ENCODE peak calls at places on chromosomes 4 and X, in four cellular contexts. C is lower lobe of right lung, X is IMR-90, H is colonic mucosa. W is an unnamed sample. For H3K4me1, the result is how much of the 10 kb centered on the place peaks cover.

GRCh38 chr4:8699479-8700145 is 107.0 kb downstream of the CPZ start:
- DNase-seq in C (no peak), X (no peak), H (no peak), W (peak)

GRCh38 chrX:74015379-74016019 is 288.5 kb upstream of the ZCCHC13 start:
- DNase-seq in C (no peak), X (peak), H (peak), W (peak)

GRCh38 chrX:1444896-1445480 is 7.7 kb downstream of the ASMTL start:
- DNase-seq in C (peak), X (no peak), H (no peak), W (no peak)

GRCh38 chrX:125744914-125745313 is 421.2 kb downstream of the DCAF12L2 start:
- DNase-seq in C (no peak), X (no peak), H (no peak), W (no peak)

GRCh38 chr4:48275247-48275646 is 5.6 kb upstream of the TEC start:
- DNase-seq in C (no peak), X (peak), H (no peak), W (no peak)

GRCh38 chrX:111124418-111124817 is 28.4 kb downstream of the PAK3 start:
- DNase-seq in C (no peak), X (no peak), H (no peak), W (no peak)

GRCh38 chr4:71814433-71814832 is 30.6 kb upstream of the GC start:
- DNase-seq in C (no peak), X (no peak), H (no peak), W (no peak)

GRCh38 chr4:177573487-177573886 is 131.2 kb upstream of the AGA start:
- DNase-seq in C (no peak), X (peak), H (no peak), W (no peak)

GRCh38 chrX:106921637-106922036 is 1.4 kb downstream of the CLDN2 start:
- DNase-seq in C (no peak), X (no peak), H (no peak), W (no peak)

GRCh38 chr4:109977854-109978501 is 65.3 kb downstream of the EGF start:
- DNase-seq in C (no peak), X (peak), H (no peak), W (no peak)

GRCh38 chrX:105328773-105329172 is 108.3 kb upstream of the TEX13A start:
- DNase-seq in C (no peak), X (no peak), H (no peak), W (no peak)

GRCh38 chrX:57155171-57155570 is 18.0 kb upstream of the SPIN2A start:
- DNase-seq in C (no peak), X (no peak), H (peak), W (no peak)

GRCh38 chrX:48461830-48462229 is 8.2 kb downstream of the SLC38A5 start:
- DNase-seq in C (no peak), X (peak), H (no peak), W (no peak)

GRCh38 chrX:19824603-19825002 is 62.8 kb downstream of the SH3KBP1 start:
- DNase-seq in C (no peak), X (peak), H (no peak), W (no peak)

GRCh38 chr4:36351082-36351666 is 69.8 kb downstream of the DTHD1 start:
- DNase-seq in C (peak), X (peak), H (peak), W (peak)

GRCh38 chr4:1225272-1226166 is 23.4 kb downstream of the CTBP1 start:
- DNase-seq in C (no peak), X (no peak), H (no peak), W (no peak)
- TF ChIP-seq CTCF in C (no peak), X (no peak), H (no peak), W (no peak)

GRCh38 chr4:123356914-123357313 is 39.7 kb upstream of the SPRY1 start:
- DNase-seq in C (no peak), X (no peak), H (no peak), W (no peak)
- H3K4me1 ChIP-seq in C (under half), X (under half), H (under half), W (under half)

DNA sequence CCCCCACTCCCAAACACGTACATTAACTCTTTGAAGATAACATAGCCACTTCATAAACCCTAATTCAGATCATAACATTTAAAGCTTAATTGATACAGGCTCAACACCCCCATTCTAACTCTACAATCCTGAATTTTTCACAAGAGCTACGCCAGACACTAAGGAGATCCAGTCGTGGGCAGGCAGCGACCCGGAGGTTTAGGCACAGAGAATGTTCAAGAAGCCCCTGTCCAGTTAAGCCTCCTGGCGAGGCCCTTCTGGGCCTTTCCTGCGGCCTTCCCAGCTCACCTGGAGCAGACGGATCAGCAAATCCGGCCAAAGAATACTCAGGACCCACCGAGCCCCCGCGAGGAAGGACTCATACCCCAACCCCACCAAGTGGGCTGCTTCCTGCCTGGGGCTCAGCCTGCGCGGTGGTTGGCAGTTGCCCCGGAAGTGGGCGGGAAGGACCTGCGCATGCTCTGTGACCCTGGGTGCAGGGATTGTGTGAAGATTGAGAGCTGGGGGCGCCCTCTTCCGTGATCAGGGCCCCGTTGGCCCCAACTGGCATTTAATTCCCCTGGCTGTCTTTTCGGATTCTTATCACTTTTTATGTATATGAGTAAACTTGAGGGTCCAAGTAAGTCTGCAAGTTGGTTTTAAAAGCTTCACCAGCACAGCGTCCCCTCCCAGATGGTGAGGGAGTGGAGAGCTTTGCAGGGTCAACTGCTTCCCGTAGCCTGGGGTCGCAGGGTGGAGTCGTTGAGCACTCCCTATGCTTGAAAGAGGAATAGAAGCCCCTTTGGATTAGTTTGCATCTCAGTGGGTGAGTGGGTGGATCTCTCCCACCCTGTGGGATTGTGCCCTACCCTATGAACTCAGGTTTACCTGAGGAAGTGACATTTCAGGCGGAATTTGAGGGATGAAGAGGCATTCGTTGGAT is at the start of gene TRIM61:
- DNase-seq in C (peak), X (peak), H (peak), W (peak)
- H3K4me3 ChIP-seq in C (peak), X (peak), H (no peak), W (peak)

DNA sequence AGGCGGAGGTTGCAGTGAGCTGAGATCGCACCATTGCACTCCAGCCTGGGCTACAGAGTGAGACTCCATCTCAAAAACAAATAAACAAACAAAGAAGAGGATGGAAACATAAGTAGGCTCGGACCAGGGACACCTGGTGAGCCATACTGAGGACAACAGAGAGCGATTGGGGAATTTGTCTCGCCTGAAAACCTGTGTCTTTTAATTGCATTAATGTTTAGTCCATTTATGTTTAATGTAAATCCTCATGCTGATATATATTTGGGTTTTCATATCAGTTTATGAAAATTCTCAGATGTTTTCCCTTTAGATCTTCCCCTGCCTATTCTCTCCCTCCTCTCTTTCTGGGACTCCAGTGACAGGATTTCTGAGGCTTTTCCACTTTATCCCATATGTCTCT is 84.6 kb downstream of the EVC start:
- DNase-seq in C (no peak), X (no peak), H (no peak), W (no peak)
- TF ChIP-seq CTCF in C (no peak), X (no peak), H (no peak), W (no peak)

GRCh38 chrX:53715336-53715924 is 28.9 kb upstream of the HUWE1 start:
- DNase-seq in C (no peak), X (no peak), H (no peak), W (no peak)
- H3K4me1 ChIP-seq in C (under half), X (under half), H (under half), W (under half)

GRCh38 chr4:80268936-80269335 is 2.5 kb downstream of the FGF5 start:
- DNase-seq in C (no peak), X (no peak), H (no peak), W (no peak)
- H3K4me3 ChIP-seq in C (no peak), X (peak), H (no peak), W (no peak)

GRCh38 chr4:7462509-7462971 is 27.8 kb upstream of the PSAPL1 start:
- DNase-seq in C (no peak), X (peak), H (no peak), W (peak)
- TF ChIP-seq CTCF in C (no peak), X (peak), H (no peak), W (peak)

W was measured in BE2C.